ENCODE peak calls at places on chromosomes 4 and X, in nine cellular contexts. Q is A549, Z is Calu3, R is H9, J is IMR-90, M is mesothelial cell of epicardium, P is fibroblast of lung, N is GM20000, O is glutamatergic neuron. L is an unnamed sample.
A peak's percentile ranks its signal among the peaks of the same experiment; 100 is the strongest.

GRCh38 chr4:72473434-72473900 is 95.6 kb downstream of the ADAMTS3 start:
- DNase-seq in Q (no peak), Z (no peak), R (no peak), J (no peak), M (no peak), P (no peak), N (no peak), O (no peak), L (no peak)

GRCh38 chr4:125750827-125751466 is 436.2 kb downstream of the FAT4 start:
- DNase-seq in Q (peak; percentile 68), Z (peak; percentile 22), R (peak; percentile 62), J (peak; percentile 54), M (no peak), P (peak; percentile 32), N (no peak), O (no peak), L (peak; percentile 47)

GRCh38 chr4:150139297-150139696 is 61.1 kb downstream of the DCLK2 start:
- DNase-seq in Q (no peak), Z (no peak), R (no peak), J (no peak), M (no peak), P (peak; percentile 85), N (no peak), O (no peak), L (no peak)

GRCh38 chr4:56513517-56513916 is 7.9 kb downstream of the ARL9 start:
- DNase-seq in Q (no peak), Z (no peak), R (no peak), J (no peak), M (no peak), P (no peak), N (no peak), O (no peak), L (no peak)

GRCh38 chr4:42596918-42597317 is 60.0 kb downstream of the ATP8A1 start:
- DNase-seq in Q (no peak), Z (no peak), R (no peak), J (no peak), M (no peak), P (no peak), N (no peak), O (no peak), L (no peak)

GRCh38 chr4:186347743-186348142 is 81.8 kb downstream of the F11 start:
- DNase-seq in Q (no peak), Z (peak; percentile 9), R (no peak), J (no peak), M (no peak), P (no peak), N (no peak), O (no peak), L (no peak)

GRCh38 chr4:136650541-136651277 is 881.6 kb downstream of the PCDH18 start:
- DNase-seq in Q (peak; percentile 1), Z (peak; percentile 62), R (no peak), J (peak; percentile 62), M (no peak), P (peak; percentile 80), N (no peak), O (no peak), L (no peak)

GRCh38 chrX:109936114-109936513 is 66.8 kb upstream of the TMEM164 start:
- DNase-seq in Q (no peak), Z (no peak), R (no peak), J (peak; percentile 27), M (no peak), P (peak; percentile 17), N (no peak), O (no peak), L (no peak)

GRCh38 chr4:68359508-68359907 is 9.6 kb upstream of the YTHDC1 start:
- DNase-seq in Q (no peak), Z (no peak), R (no peak), J (no peak), M (no peak), P (no peak), N (no peak), O (no peak), L (no peak)

GRCh38 chr4:40199999-40200880 is 3.4 kb downstream of the RHOH start:
- DNase-seq in Q (no peak), Z (no peak), R (no peak), J (peak; percentile 23), M (no peak), P (peak; percentile 52), N (peak; percentile 31), O (no peak), L (no peak)

GRCh38 chr4:6695660-6696581 is 2.2 kb downstream of the S100P start:
- DNase-seq in Q (peak; percentile 90), Z (peak; percentile 76), R (no peak), J (peak; percentile 16), M (no peak), P (no peak), N (no peak), O (no peak), L (no peak)

GRCh38 chr4:40190880-40191815 is 5.7 kb upstream of the RHOH start:
- DNase-seq in Q (peak; percentile 84), Z (no peak), R (no peak), J (no peak), M (no peak), P (no peak), N (no peak), O (no peak), L (no peak)

GRCh38 chr4:8906668-8906970 is 35.0 kb upstream of the HMX1 start:
- DNase-seq in Q (no peak), Z (no peak), R (no peak), J (no peak), M (no peak), P (no peak), N (no peak), O (no peak), L (no peak)

GRCh38 chr4:24224446-24224845 is 334.6 kb upstream of the PPARGC1A start:
- DNase-seq in Q (peak; percentile 13), Z (no peak), R (no peak), J (no peak), M (no peak), P (no peak), N (no peak), O (no peak), L (no peak)

GRCh38 chr4:27270435-27270834 is 409.8 kb downstream of the STIM2 start:
- DNase-seq in Q (no peak), Z (peak; percentile 15), R (no peak), J (no peak), M (no peak), P (no peak), N (no peak), O (no peak), L (no peak)

GRCh38 chrX:149504226-149504914 is 736 bp downstream of the IDS start:
- DNase-seq in Q (peak; percentile 78), Z (peak; percentile 37), R (peak; percentile 69), J (no peak), M (no peak), P (no peak), N (peak; percentile 59), O (peak; percentile 76), L (peak; percentile 35)

GRCh38 chrX:23634181-23634580 is 33.1 kb upstream of the PRDX4 start:
- DNase-seq in Q (peak; percentile 8), Z (no peak), R (no peak), J (no peak), M (no peak), P (no peak), N (peak; percentile 2), O (no peak), L (no peak)

GRCh38 chrX:39757971-39758370 is 339.8 kb downstream of the BCOR start:
- DNase-seq in Q (no peak), Z (no peak), R (no peak), J (peak; percentile 68), M (no peak), P (peak; percentile 92), N (no peak), O (no peak), L (no peak)

GRCh38 chr4:3467601-3468031 is 4.5 kb downstream of the DOK7 start:
- DNase-seq in Q (no peak), Z (no peak), R (no peak), J (no peak), M (no peak), P (no peak), N (no peak), O (peak; percentile 18), L (no peak)

GRCh38 chrX:154819771-154820341 is 14.6 kb upstream of the MPP1 start:
- DNase-seq in Q (no peak), Z (no peak), R (no peak), J (no peak), M (no peak), P (no peak), N (no peak), O (no peak), L (no peak)

GRCh38 chr4:108492816-108493595 is 127.4 kb upstream of the RPL34 start:
- DNase-seq in Q (peak; percentile 2), Z (peak; percentile 43), R (peak; percentile 75), J (peak; percentile 11), M (no peak), P (peak; percentile 14), N (no peak), O (peak; percentile 25), L (peak; percentile 42)
- TF ChIP-seq CTCF in Q (no peak), Z (peak; percentile 38), R (peak; percentile 93), J (peak; percentile 51), M (peak; percentile 14), P (peak; percentile 60), N (no peak), O (peak; percentile 27), L (peak; percentile 53)

DNA sequence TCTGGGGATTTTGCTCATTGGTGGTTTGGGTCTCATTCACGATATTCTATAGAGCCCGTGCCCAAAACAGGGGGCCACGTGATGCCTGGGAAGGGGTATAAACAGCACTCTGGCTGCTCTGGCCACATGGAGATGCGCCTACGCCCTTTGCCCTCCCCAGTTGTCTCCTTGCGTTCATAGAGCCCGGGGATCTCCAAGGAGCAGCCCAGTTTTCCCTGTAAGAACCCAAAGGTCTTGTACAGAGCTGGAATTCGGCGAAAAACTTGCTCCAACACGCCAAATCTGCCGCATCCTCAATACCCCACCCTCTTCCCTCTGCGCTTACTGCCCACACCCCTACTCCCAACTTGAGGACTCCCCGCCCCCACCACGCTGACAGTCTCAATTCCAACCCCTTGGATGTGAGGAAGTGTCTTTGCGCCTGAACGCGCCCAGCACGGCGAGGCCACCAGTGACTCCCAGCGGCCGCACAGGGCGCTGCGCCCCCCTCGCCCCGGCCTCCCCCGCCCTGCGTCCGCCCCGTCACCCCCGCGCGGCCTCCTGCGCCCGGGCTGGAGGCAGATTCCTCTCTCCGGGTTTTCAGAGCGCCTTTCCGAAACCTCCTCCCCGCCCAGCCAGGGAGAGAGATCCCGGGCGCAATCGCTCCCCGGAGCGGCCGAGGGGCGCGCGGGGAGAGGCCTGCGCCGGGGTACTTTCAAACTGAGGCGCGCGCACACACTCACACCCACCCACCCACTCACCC is at the start of gene NHS:
- DNase-seq in Q (peak; percentile 87), Z (peak; percentile 84), R (peak; percentile 87), J (peak; percentile 63), M (peak; percentile 76), P (peak; percentile 75), N (no peak), O (peak; percentile 82), L (peak; percentile 64)
- TF ChIP-seq CTCF in Q (peak; percentile 56), Z (peak; percentile 64), R (peak; percentile 85), J (peak; percentile 36), M (peak; percentile 37), P (peak; percentile 43), N (no peak), O (peak; percentile 54), L (peak; percentile 24)

GRCh38 chrX:107677501-107677901 is 49.2 kb downstream of the PRPS1 start:
- DNase-seq in Q (no peak), Z (no peak), R (no peak), J (no peak), M (no peak), P (peak; percentile 47), N (no peak), O (peak; percentile 26), L (no peak)
- TF ChIP-seq CTCF in Q (no peak), Z (no peak), R (peak; percentile 13), J (no peak), M (no peak), P (no peak), N (no peak), O (no peak), L (no peak)

GRCh38 chr4:13860126-13860525 is 232.6 kb upstream of the BOD1L1 start:
- DNase-seq in Q (no peak), Z (no peak), R (no peak), J (no peak), M (no peak), P (no peak), N (no peak), O (no peak), L (no peak)
- TF ChIP-seq CTCF in Q (no peak), Z (no peak), R (peak; percentile 65), J (no peak), M (no peak), P (peak; percentile 10), N (no peak), O (no peak), L (no peak)

L was measured in endothelial cell.